ENCODE peak calls at places on chromosomes 7 and 10, in ten cellular contexts. G is mammary epithelial cell; P is esophagus squamous epithelium; F is heart right ventricle; N is GM06990; W is endodermal cell; C is CD8-positive, alpha-beta memory T cell; S is dorsolateral prefrontal cortex; V is AG09309; A is A549. K is an unnamed sample.

GRCh38 chr10:132105302-132105995 is 39.7 kb downstream of the JAKMIP3 start:
- DNase-seq in C (no peak), S (no peak), G (no peak), N (no peak), V (no peak), W (peak), P (no peak), A (no peak), F (no peak), K (no peak)

GRCh38 chr10:114709966-114710365 is 51.9 kb upstream of the ABLIM1 start:
- DNase-seq in C (no peak), F (no peak), A (no peak), W (no peak), N (no peak), G (peak), S (no peak), V (peak), P (no peak), K (no peak)

GRCh38 chr7:129664029-129665012 is 52.8 kb downstream of the NRF1 start:
- DNase-seq in A (peak), S (no peak), V (peak), G (peak), N (no peak), W (no peak), P (no peak), C (no peak), F (no peak), K (no peak)

GRCh38 chr7:50450691-50451051 is 521 bp upstream of the FIGNL1 start:
- DNase-seq in V (no peak), P (no peak), W (peak), F (no peak), N (no peak), S (no peak), C (peak), G (no peak), A (peak), K (no peak)

GRCh38 chr7:40570218-40570617 is 435.4 kb downstream of the SUGCT start:
- DNase-seq in A (no peak), C (no peak), P (no peak), V (no peak), F (no peak), G (no peak), N (no peak), W (peak), S (no peak), K (no peak)

GRCh38 chr7:42677751-42678231 is 234.1 kb downstream of the C7orf25 start:
- DNase-seq in P (no peak), G (peak), N (no peak), W (no peak), A (no peak), S (no peak), C (no peak), F (no peak), V (peak), K (no peak)

GRCh38 chr7:22675917-22676343 is 51.1 kb upstream of the IL6 start:
- DNase-seq in F (no peak), G (peak), W (no peak), S (no peak), A (no peak), V (no peak), P (no peak), N (no peak), C (peak), K (peak)

GRCh38 chr7:33862946-33863814 is 42.2 kb upstream of the BMPER start:
- DNase-seq in W (no peak), F (peak), N (no peak), V (no peak), S (no peak), A (no peak), C (no peak), G (no peak), P (no peak), K (no peak)

GRCh38 chr7:117502338-117502737 is 22.5 kb downstream of the CFTR start:
- DNase-seq in S (no peak), W (no peak), C (no peak), G (no peak), A (no peak), F (no peak), P (no peak), V (no peak), N (no peak), K (no peak)

GRCh38 chr7:85023066-85023687 is 163.7 kb downstream of the SEMA3D start:
- DNase-seq in S (no peak), P (no peak), F (peak), A (peak), V (no peak), W (peak), N (no peak), G (peak), C (no peak), K (peak)

GRCh38 chr10:27240891-27241639 is 468 bp upstream of the ACBD5 start:
- DNase-seq in G (peak), A (peak), N (peak), F (no peak), V (no peak), C (no peak), P (no peak), W (peak), S (peak), K (no peak)

GRCh38 chr7:23438171-23438570 is 32.1 kb downstream of the IGF2BP3 start:
- DNase-seq in V (no peak), W (no peak), G (no peak), N (no peak), P (no peak), C (no peak), S (no peak), A (no peak), F (no peak), K (no peak)

GRCh38 chr10:132163278-132163765 is 23.4 kb upstream of the DPYSL4 start:
- DNase-seq in V (no peak), C (no peak), G (no peak), S (no peak), F (no peak), A (peak), P (no peak), N (peak), W (peak), K (no peak)

GRCh38 chr7:132782777-132783633 is 206.7 kb upstream of the PLXNA4 start:
- DNase-seq in N (no peak), A (no peak), C (no peak), P (no peak), V (peak), G (no peak), W (no peak), F (no peak), S (no peak), K (no peak)

GRCh38 chr10:69638642-69639041 is 8.6 kb downstream of the FAM241B start:
- DNase-seq in G (no peak), N (no peak), V (no peak), C (no peak), A (no peak), F (no peak), W (peak), P (no peak), S (no peak), K (no peak)

GRCh38 chr10:84333864-84334451 is 5.6 kb downstream of the CCSER2 start:
- DNase-seq in W (no peak), V (no peak), P (no peak), F (no peak), A (no peak), N (no peak), S (no peak), C (peak), G (peak), K (no peak)

GRCh38 chr7:110541962-110542361 is 549.0 kb upstream of the LRRN3 start:
- DNase-seq in C (no peak), A (no peak), V (no peak), S (no peak), W (no peak), N (no peak), P (no peak), F (no peak), G (no peak), K (no peak)

GRCh38 chr10:123565691-123566660 is 100.2 kb upstream of the GPR26 start:
- DNase-seq in S (no peak), G (no peak), N (no peak), A (no peak), V (no peak), P (no peak), C (no peak), F (no peak), W (peak), K (no peak)

GRCh38 chr10:71462642-71462935 is 65.9 kb downstream of the CDH23 start:
- DNase-seq in C (no peak), G (no peak), A (no peak), V (no peak), F (no peak), W (no peak), N (no peak), P (no peak), S (no peak), K (no peak)

GRCh38 chr7:66768865-66769832 is 28.6 kb downstream of the RABGEF1 start:
- DNase-seq in C (no peak), P (no peak), N (no peak), S (no peak), V (no peak), W (no peak), G (no peak), A (no peak), F (no peak), K (no peak)

GRCh38 chr10:44978570-44979280 is at the start of gene DEPP1:
- DNase-seq in C (no peak), G (peak), N (no peak), F (peak), S (peak), V (peak), P (peak), A (peak), W (peak), K (peak)

GRCh38 chr10:30185916-30186315 is 126.5 kb upstream of the JCAD start:
- DNase-seq in G (peak), N (no peak), W (no peak), S (no peak), P (no peak), C (no peak), F (no peak), A (no peak), V (peak), K (no peak)

GRCh38 chr10:70293169-70293813 is 9.5 kb upstream of the NPFFR1 start:
- DNase-seq in P (no peak), V (no peak), W (peak), S (no peak), N (peak), G (no peak), C (no peak), F (no peak), A (no peak), K (no peak)

GRCh38 chr7:150811-151221 is 41.6 kb upstream of the FAM20C start:
- DNase-seq in W (no peak), F (no peak), S (peak), N (no peak), C (no peak), P (no peak), A (no peak), V (no peak), G (no peak), K (no peak)

GRCh38 chr7:138324905-138325304 is 135.2 kb upstream of the TRIM24 start:
- DNase-seq in W (no peak), C (no peak), N (no peak), F (no peak), S (no peak), V (no peak), G (no peak), A (no peak), P (no peak), K (no peak)

GRCh38 chr7:80439894-80440811 is 71.7 kb downstream of the GNAT3 start:
- DNase-seq in G (peak), V (peak), F (no peak), A (no peak), N (no peak), S (no peak), P (no peak), C (no peak), W (no peak), K (no peak)

GRCh38 chr7:26423436-26423835 is 131.8 kb downstream of the SNX10 start:
- DNase-seq in P (no peak), G (no peak), V (no peak), F (no peak), W (no peak), N (no peak), A (no peak), C (no peak), S (no peak), K (no peak)

GRCh38 chr10:126373137-126373536 is 15.1 kb downstream of the ADAM12 start:
- DNase-seq in P (no peak), C (no peak), W (no peak), V (no peak), G (no peak), F (no peak), A (no peak), S (no peak), N (no peak), K (no peak)

GRCh38 chr10:78211476-78212110 is 177.9 kb downstream of the RPS24 start:
- DNase-seq in V (peak), C (no peak), W (peak), N (no peak), S (no peak), F (peak), P (no peak), A (peak), G (peak), K (no peak)

GRCh38 chr10:98446121-98446655 is 547 bp downstream of the HPS1 start:
- DNase-seq in S (no peak), C (no peak), V (no peak), F (no peak), P (no peak), A (no peak), G (peak), N (no peak), W (peak), K (peak)

GRCh38 chr10:22427101-22427500 is 81.8 kb downstream of the SPAG6 start:
- DNase-seq in C (no peak), S (no peak), W (peak), A (peak), V (no peak), F (no peak), G (peak), P (no peak), N (no peak), K (no peak)

GRCh38 chr7:116071629-116072028 is 41.1 kb upstream of the TFEC start:
- DNase-seq in V (no peak), W (no peak), S (no peak), P (no peak), N (no peak), C (no peak), F (no peak), A (no peak), G (no peak), K (no peak)

GRCh38 chr7:157348548-157348947 is 11.7 kb downstream of the DNAJB6 start:
- DNase-seq in G (no peak), P (no peak), S (no peak), V (no peak), W (no peak), F (no peak), N (no peak), C (no peak), A (no peak), K (no peak)

GRCh38 chr7:157352506-157352905 is 15.7 kb downstream of the DNAJB6 start:
- DNase-seq in C (no peak), S (no peak), N (no peak), P (no peak), G (no peak), W (no peak), A (no peak), F (no peak), V (no peak), K (no peak)

DNA sequence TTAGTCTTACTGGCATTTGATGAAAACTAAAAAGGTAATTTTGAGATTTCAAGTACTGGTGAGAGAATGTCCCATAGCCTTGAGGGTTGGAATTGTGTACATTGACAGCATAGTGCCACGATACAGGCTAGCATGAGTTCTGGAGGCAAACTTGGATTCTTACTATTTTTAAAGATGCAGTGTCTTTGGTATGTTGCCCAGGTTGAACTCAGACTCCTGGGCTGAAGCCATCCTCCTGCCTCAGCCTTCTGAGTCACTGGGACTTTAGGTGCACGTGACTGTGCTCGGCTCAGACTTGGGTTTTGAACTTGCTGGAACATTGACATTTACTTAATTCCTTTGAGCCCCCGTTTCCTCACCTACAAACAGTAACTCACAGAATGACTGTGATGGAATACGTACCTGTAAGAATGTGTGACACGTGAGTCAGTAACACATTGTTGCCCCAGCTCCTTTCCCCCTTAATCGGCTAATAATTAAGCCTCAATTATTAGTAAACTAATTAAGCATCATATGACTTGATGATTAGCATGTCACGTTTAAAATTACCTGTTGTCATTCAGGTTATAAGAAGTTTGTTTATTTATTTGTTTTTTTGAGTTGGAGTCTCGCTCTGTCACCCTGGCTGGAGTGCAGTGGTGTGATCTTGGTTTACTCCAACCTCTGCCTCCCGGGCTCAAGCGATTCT is 10.6 kb downstream of the DNAJB6 start:
- DNase-seq in V (peak), G (peak), S (no peak), N (no peak), A (peak), P (no peak), W (no peak), F (peak), C (no peak), K (no peak)
- H3K4me3 ChIP-seq in V (no peak), G (no peak), S (no peak), N (no peak), A (no peak), P (peak), W (no peak), F (no peak), C (no peak), K (no peak)

GRCh38 chr7:9978111-9979064 is 995.3 kb upstream of the PHF14 start:
- DNase-seq in A (no peak), N (no peak), S (no peak), V (no peak), F (no peak), C (no peak), P (no peak), G (no peak), W (no peak), K (no peak)
- H3K4me3 ChIP-seq in A (no peak), N (no peak), S (no peak), V (no peak), F (no peak), C (no peak), P (no peak), G (no peak), W (no peak), K (no peak)

GRCh38 chr10:88992945-88993537 is 2.4 kb downstream of the FAS start:
- DNase-seq in F (no peak), P (no peak), A (no peak), G (peak), N (no peak), V (no peak), W (no peak), S (no peak), C (no peak), K (no peak)
- H3K4me3 ChIP-seq in F (peak), P (peak), A (no peak), G (peak), N (peak), V (peak), W (no peak), S (peak), C (peak), K (no peak)

DNA sequence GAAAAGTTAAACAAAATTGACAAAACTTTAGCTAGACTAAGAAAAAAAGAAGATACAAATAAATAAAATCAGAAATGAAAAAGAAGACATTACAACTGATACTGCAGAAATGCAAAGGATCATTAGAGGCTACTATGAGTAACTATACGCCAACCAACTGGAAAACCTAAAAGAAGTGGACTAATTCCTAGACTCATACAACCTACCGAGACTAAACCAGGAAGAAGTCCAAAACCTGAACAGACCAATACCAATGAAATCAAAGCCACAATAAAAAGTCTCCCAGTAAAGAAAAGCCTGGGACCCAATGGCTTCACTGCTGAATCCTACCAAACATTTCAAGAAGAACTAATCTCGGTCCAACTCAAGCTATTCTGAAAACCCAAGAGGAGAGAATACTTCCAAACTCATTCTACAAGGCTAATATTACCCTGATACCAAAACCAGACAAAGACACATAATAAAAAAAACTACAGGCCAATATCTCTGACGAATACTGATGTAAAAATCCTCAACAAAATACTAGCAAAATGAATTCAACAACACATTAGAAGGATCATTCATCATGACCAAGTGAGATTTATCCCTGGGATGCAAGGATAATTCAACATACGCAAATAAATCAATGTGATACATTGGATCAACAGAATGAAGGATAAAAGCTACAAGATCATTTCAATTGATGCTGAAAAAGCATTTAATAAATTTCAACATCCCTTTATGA is 20.3 kb downstream of the ELAPOR2 start:
- DNase-seq in S (no peak), P (no peak), G (no peak), A (no peak), N (no peak), C (no peak), V (no peak), F (no peak), W (no peak), K (no peak)
- H3K4me3 ChIP-seq in S (no peak), P (peak), G (no peak), A (no peak), N (peak), C (no peak), V (no peak), F (peak), W (peak), K (no peak)

GRCh38 chr7:106187613-106188350 is 75.7 kb upstream of the SYPL1 start:
- DNase-seq in S (no peak), C (no peak), N (no peak), G (peak), A (no peak), P (no peak), F (no peak), W (no peak), V (no peak), K (no peak)
- H3K4me3 ChIP-seq in S (no peak), C (no peak), N (no peak), G (no peak), A (no peak), P (no peak), F (no peak), W (no peak), V (no peak), K (no peak)

GRCh38 chr10:127906548-127907377 is at the start of gene PTPRE:
- DNase-seq in F (peak), C (peak), P (no peak), G (peak), S (peak), A (peak), V (no peak), N (peak), W (peak), K (peak)
- H3K4me3 ChIP-seq in F (peak), C (no peak), P (peak), G (peak), S (peak), A (peak), V (peak), N (no peak), W (peak), K (peak)

GRCh38 chr10:101695404-101695732 is 398 bp upstream of the FBXW4 start:
- DNase-seq in N (no peak), C (no peak), V (no peak), S (no peak), A (no peak), P (no peak), W (no peak), F (no peak), G (no peak), K (no peak)
- H3K4me3 ChIP-seq in N (peak), C (peak), V (peak), S (peak), A (peak), P (peak), W (peak), F (peak), G (peak), K (peak)